ENCODE peak calls at places on chromosomes 16 and 17, in four cellular contexts. N is psoas muscle, J is left lung, P is ascending aorta. O is an unnamed sample. For H3K9me3, the result is how much of the 10 kb centered on the place peaks cover.

GRCh38 chr16:23796941-23797340 is 38.8 kb upstream of the PRKCB start:
- DNase-seq in N (no peak), P (no peak), J (no peak), O (no peak)

GRCh38 chr17:60887607-60888028 is 210.0 kb downstream of the BCAS3 start:
- DNase-seq in P (no peak), J (no peak), N (no peak), O (no peak)

GRCh38 chr16:3625911-3626732 is 14.7 kb upstream of the SLX4 start:
- DNase-seq in P (no peak), J (no peak), N (no peak), O (no peak)

GRCh38 chr17:44561237-44561623 is 3.9 kb downstream of the FZD2 start:
- DNase-seq in P (no peak), J (no peak), N (no peak), O (no peak)

GRCh38 chr17:49739662-49740271 is 24.2 kb downstream of the FAM117A start:
- DNase-seq in N (peak), P (peak), J (peak), O (peak)

GRCh38 chr17:68318103-68318991 is 27.1 kb downstream of the ARSG start:
- DNase-seq in J (no peak), P (no peak), N (peak), O (no peak)

GRCh38 chr16:82756283-82756599 is 129.5 kb downstream of the CDH13 start:
- DNase-seq in N (no peak), P (no peak), J (no peak), O (no peak)

GRCh38 chr17:17343160-17343735 is 40.1 kb downstream of the NT5M start:
- DNase-seq in P (no peak), J (peak), N (no peak), O (peak)

GRCh38 chr16:60123387-60124023 is 1389.4 kb upstream of the GOT2 start:
- DNase-seq in N (no peak), P (no peak), J (no peak), O (no peak)

GRCh38 chr17:50710650-50711049 is 2.9 kb upstream of the ANKRD40 start:
- DNase-seq in N (no peak), P (no peak), J (no peak), O (no peak)

GRCh38 chr17:39687101-39687545 is 734 bp downstream of the PGAP3 start:
- DNase-seq in N (no peak), J (no peak), P (no peak), O (no peak)
- H3K27ac ChIP-seq in N (peak), J (peak), P (peak), O (peak)

DNA sequence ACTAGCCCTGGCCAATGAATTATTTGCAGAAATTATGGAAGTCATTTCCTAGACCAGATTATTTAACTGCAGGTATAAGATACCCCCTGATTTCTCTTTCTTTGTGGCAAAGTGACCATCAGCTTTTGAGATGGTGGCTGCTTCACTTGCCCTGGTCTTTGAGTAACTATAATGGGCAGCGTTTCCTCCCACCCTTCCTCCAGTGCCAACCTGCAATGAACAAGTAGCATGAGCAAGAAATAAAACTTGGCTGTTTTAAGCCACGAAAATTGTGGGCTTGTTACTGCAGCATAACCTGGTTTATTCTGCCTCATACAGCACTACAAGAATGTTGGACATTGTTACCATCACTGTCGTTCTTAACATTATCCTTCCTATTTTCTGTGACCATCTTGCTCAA is 105.3 kb downstream of the CYLD start:
- DNase-seq in N (no peak), J (no peak), P (no peak), O (no peak)
- H3K4me3 ChIP-seq in N (no peak), J (no peak), P (no peak), O (no peak)

DNA sequence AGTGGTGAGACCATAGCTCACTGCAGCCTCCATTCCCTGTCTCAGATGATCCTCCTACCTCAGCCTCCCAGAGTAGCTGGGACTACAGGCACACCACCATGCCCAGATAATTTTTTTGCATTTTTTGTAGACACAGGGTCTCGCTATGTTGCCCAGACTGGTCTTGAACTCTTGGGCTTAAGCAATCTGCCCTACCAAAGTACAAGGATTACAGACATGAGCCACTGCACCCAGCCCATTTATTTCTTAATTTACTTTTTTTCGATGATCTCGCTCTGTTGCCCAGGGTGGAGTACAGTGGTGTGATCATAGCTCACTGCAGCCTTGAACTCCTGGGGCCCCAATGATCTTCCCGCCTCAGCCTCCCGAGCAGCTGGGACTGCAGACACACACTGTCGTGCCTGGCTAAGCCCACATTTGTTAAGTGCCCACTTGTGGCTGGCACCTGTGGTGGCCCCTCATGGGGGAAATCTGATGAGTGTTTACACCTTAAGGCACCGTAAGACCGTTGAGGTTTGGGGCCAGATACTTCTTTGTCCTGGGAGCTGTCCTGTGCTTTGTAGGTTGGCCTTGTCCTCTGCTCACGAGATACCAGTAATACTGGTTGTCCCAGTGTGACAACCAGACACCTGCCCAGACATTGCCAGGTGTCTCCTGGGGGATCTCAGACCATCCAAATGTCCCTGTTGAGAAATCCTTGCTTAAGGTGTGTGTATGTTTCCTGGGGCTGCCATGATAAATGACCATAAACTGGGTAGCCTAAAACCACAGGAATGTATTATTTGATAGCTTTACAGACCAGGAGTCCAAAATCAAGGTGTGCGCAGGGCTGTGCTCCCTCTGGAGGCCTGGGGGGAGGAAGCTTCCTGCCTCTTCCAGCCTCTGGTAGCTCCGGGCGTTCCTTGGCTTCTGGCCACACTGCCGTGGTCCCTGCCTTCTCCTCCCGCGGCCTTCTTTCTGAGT is 141.4 kb upstream of the GSE1 start:
- DNase-seq in P (no peak), N (no peak), J (no peak), O (peak)
- H3K9me3 ChIP-seq in P (under half), N (under half), J (under half), O (under half)

DNA sequence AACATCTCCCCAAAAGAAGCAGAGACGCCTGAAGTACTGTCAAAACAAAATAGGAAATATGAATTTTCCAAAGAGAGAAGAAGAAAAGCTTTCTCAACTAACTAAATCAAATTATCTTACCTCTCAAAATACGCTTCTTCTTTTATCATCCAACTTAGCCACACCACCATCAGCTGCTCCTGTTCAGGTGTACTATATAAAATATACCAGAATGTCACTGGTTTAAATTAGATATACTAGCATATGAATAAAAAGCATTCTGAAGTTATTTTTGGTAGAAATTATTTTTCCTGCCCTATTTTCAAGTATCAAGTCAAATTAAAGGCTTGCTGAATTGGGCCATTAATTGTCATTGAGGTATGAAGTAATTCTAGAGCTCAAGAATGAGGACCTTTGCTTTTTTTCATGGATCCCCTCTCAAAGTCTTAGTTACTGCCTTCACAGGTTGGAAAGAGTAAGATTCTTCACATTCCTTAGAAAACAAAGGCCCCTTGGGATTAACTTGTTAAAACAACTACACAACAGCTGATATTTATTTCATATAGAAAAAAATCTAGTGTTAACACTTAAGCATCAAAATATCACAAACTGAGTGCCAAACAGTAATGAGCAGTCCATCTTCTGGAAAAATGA is 30.1 kb downstream of the INTS2 start:
- DNase-seq in N (no peak), P (no peak), J (no peak), O (no peak)
- H3K27ac ChIP-seq in N (no peak), P (no peak), J (no peak), O (no peak)

DNA sequence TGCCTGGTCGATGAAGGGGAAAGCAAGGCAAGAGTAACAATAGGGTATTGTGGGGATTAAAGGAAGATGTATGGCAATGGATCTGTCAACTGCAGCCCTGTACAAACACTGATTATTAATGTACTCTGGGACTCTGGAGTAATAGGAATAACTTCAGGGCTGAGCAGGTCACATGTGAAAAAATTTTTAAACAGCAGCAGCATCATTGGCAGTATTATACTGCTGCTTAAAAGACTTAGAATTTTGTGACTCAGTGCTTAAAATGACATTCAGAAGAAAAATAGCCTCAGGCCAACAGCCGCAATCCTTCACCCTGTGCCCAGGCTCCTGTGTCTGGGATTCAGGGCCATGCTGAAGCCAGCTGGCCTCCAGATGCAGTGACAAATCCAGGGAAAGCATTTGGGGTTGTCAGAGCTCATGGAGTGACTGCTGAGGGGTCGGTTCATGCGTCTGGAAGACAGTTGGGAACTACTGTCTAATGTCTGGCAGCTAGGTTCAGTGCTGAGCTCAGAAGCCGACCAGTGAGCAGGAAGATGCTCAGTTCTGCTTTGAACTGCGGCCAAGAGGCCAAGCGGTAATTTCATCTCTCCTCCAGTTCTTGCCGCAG is 22.2 kb downstream of the TEX2 start:
- DNase-seq in N (peak), J (no peak), P (peak), O (no peak)
- H3K4me3 ChIP-seq in N (no peak), J (no peak), P (no peak), O (no peak)

GRCh38 chr17:35312346-35312745 is 61.1 kb downstream of the SLFN11 start:
- DNase-seq in N (no peak), P (no peak), J (no peak), O (no peak)
- H3K9me3 ChIP-seq in N (under half), P (under half), J (under half), O (under half)

DNA sequence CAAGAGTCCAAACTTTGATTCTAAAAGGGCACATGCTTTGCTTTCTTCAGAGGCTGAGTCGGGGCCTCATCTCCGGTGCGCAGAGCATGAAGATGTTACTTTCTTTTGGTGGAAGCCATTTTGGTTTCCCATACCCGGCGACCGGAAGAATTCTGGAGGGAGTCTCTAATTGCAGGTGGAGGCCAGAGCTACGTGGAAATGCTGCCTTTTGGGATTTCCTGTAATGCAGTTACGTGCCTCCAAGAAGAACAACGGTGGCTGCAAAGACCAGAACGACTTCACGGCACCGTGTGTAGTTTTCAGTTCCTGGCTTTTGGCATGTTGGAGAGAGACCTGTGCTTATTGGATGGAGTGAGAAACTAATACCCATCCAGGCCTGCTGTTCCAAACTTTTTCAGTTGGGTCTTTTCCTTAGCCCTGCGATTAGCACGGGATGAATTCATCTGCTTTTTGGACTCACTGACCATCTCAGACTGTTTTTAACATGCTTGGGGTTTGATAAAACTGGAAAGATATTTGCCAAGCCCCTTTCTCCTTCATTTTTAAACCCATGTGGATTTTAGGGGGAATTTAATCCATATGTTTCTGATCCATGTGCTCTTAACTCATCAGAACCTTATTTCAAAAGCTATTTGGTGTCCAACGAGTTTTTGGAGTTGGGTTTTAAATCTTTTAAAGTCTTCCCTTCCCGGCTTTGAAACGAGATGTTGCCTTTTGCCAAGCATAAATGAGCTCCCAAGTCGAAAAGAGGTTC is 19.0 kb downstream of the FOXL1 start:
- DNase-seq in P (no peak), J (no peak), N (no peak), O (no peak)
- H3K27ac ChIP-seq in P (peak), J (no peak), N (no peak), O (no peak)

GRCh38 chr17:72558971-72559476 is 438.2 kb downstream of the SOX9 start:
- DNase-seq in N (no peak), P (no peak), J (no peak), O (no peak)
- H3K4me3 ChIP-seq in N (no peak), P (no peak), J (no peak), O (no peak)

GRCh38 chr17:10270258-10270657 is 71.9 kb upstream of the GAS7 start:
- DNase-seq in P (no peak), J (no peak), N (no peak), O (no peak)

GRCh38 chr17:10271004-10271620 is 72.7 kb upstream of the GAS7 start:
- DNase-seq in N (no peak), J (no peak), P (no peak), O (no peak)

GRCh38 chr17:10278218-10278617 is 79.8 kb upstream of the GAS7 start:
- DNase-seq in P (no peak), J (no peak), N (no peak), O (no peak)

GRCh38 chr17:10276436-10276835 is 78.0 kb upstream of the GAS7 start:
- DNase-seq in P (no peak), J (no peak), N (no peak), O (no peak)

DNA sequence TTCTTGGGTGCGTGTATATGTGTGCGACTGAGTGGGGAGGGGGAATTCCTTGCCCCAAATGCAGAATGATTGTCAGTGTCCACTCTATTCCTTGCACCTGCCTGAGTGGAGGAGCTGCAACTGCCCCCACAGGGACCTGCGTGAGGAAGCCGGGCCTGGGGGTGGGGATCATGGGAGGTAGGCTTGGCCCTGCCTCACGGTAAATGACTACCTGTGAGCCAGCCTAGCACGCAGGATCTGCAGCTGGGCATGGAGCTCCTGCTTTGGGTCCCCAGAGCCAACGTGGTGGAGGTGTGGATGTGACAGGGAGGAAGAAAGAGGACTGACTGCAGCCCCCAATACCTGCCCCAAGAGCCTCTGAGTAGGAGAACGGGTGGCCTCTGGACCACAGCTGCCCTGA is 77.0 kb upstream of the GAS7 start:
- DNase-seq in P (no peak), N (no peak), J (no peak), O (no peak)
- H3K9me3 ChIP-seq in P (under half), N (under half), J (under half), O (under half)

O was measured in upper lobe of right lung.